ENCODE peak calls at places on chromosomes 2 and 18, in five cellular contexts. X is thoracic aorta, C is left ventricle myocardium superior, H is left lung, Y is T-helper 17 cell. K is an unnamed sample.

GRCh38 chr18:45567123-45567522 is 48.2 kb upstream of the SLC14A2 start:
- ATAC-seq in C (peak; percentile 77), Y (no peak), X (no peak), H (peak; percentile 44), K (peak; percentile 61)

GRCh38 chr18:65968605-65969004 is 217.8 kb downstream of the CDH7 start:
- ATAC-seq in H (no peak), C (no peak), X (no peak), Y (no peak), K (no peak)

GRCh38 chr2:65390134-65390533 is 42.3 kb downstream of the SPRED2 start:
- ATAC-seq in X (no peak), H (no peak), C (peak; percentile 25), Y (peak; percentile 62), K (no peak)

GRCh38 chr18:68426731-68427315 is 288.1 kb downstream of the TMX3 start:
- ATAC-seq in C (no peak), H (no peak), Y (no peak), X (no peak), K (no peak)

GRCh38 chr18:12347895-12348294 is 29.1 kb downstream of the AFG3L2 start:
- ATAC-seq in X (no peak), H (no peak), Y (no peak), C (no peak), K (no peak)

GRCh38 chr18:7202119-7202680 is 28.7 kb upstream of the LRRC30 start:
- ATAC-seq in X (no peak), Y (no peak), C (no peak), H (peak; percentile 58), K (no peak)

GRCh38 chr2:69436937-69437750 is at the start of gene NFU1:
- ATAC-seq in H (peak; percentile 98), X (peak; percentile 90), C (peak; percentile 98), Y (peak; percentile 83), K (peak; percentile 99)

GRCh38 chr2:199471443-199472057 is 13.8 kb upstream of the SATB2 start:
- ATAC-seq in H (peak; percentile 95), Y (peak; percentile 42), C (peak; percentile 85), X (no peak), K (peak; percentile 73)

GRCh38 chr2:226699321-226699720 is 100.3 kb downstream of the IRS1 start:
- ATAC-seq in H (peak; percentile 24), X (no peak), Y (no peak), C (peak; percentile 96), K (peak; percentile 65)

GRCh38 chr2:27903649-27904544 is 13.4 kb downstream of the BABAM2 start:
- ATAC-seq in X (no peak), Y (no peak), C (peak; percentile 36), H (peak; percentile 58), K (no peak)

GRCh38 chr18:48488388-48488850 is 50.4 kb upstream of the CTIF start:
- ATAC-seq in X (peak; percentile 72), H (peak; percentile 90), Y (no peak), C (peak; percentile 95), K (peak; percentile 71)

GRCh38 chr2:88066543-88066942 is 1.1 kb upstream of the SMYD1 start:
- ATAC-seq in X (no peak), Y (no peak), H (no peak), C (peak; percentile 71), K (no peak)

K was measured in gastroesophageal sphincter.